ENCODE peak calls at places on chromosomes 13 and 19, in seven cellular contexts. W is BJ, F is fibroblast of the aortic adventitia, Q is heart right ventricle, U is left lung, O is epithelial cell of proximal tubule, Y is dorsolateral prefrontal cortex. J is an unnamed sample.

GRCh38 chr13:27252467-27252866 is 1.1 kb downstream of the RPL21 start:
- DNase-seq in Q (no peak), W (no peak), Y (no peak), U (no peak), O (no peak), F (no peak), J (no peak)

GRCh38 chr19:19433666-19434213 is 28.3 kb downstream of the GATAD2A start:
- DNase-seq in Q (no peak), O (no peak), F (no peak), U (no peak), W (no peak), Y (no peak), J (no peak)

GRCh38 chr19:48556163-48556562 is 4.2 kb downstream of the SULT2B1 start:
- DNase-seq in W (no peak), F (peak), Y (no peak), O (no peak), Q (no peak), U (no peak), J (peak)

GRCh38 chr19:40467007-40467565 is 285 bp downstream of the SPTBN4 start:
- DNase-seq in W (no peak), O (no peak), U (peak), Q (peak), F (no peak), Y (no peak), J (no peak)

GRCh38 chr13:112661291-112661690 is 28.5 kb upstream of the ATP11A start:
- DNase-seq in Q (no peak), F (no peak), O (no peak), W (no peak), U (no peak), Y (no peak), J (no peak)

GRCh38 chr13:46170687-46171086 is 11.3 kb downstream of the LCP1 start:
- DNase-seq in Q (no peak), W (no peak), F (no peak), U (no peak), O (no peak), Y (no peak), J (no peak)

GRCh38 chr13:102901615-102902305 is 55.9 kb downstream of the ERCC5 start:
- DNase-seq in Q (no peak), U (no peak), Y (no peak), W (no peak), O (no peak), F (no peak), J (peak)

GRCh38 chr19:16203256-16204004 is 5.7 kb downstream of the AP1M1 start:
- DNase-seq in U (no peak), O (no peak), Y (peak), W (no peak), F (no peak), Q (no peak), J (no peak)

GRCh38 chr19:1505991-1506881 is 6.6 kb downstream of the ADAMTSL5 start:
- DNase-seq in Q (no peak), W (no peak), Y (no peak), F (no peak), U (peak), O (no peak), J (no peak)

GRCh38 chr13:109204252-109204651 is 574.8 kb downstream of the MYO16 start:
- DNase-seq in U (no peak), F (no peak), Y (no peak), O (no peak), Q (no peak), W (no peak), J (no peak)

GRCh38 chr19:964761-965694 is 19.1 kb upstream of the WDR18 start:
- DNase-seq in U (peak), Q (no peak), W (no peak), Y (no peak), F (no peak), O (no peak), J (peak)

GRCh38 chr13:29624997-29625396 is 29.5 kb upstream of the SLC7A1 start:
- DNase-seq in F (no peak), Y (no peak), U (no peak), O (no peak), Q (no peak), W (no peak), J (no peak)

GRCh38 chr19:47225746-47226425 is 5.1 kb downstream of the BBC3 start:
- DNase-seq in U (peak), Q (peak), W (no peak), Y (peak), O (no peak), F (peak), J (peak)
- TF ChIP-seq CTCF in U (peak), Q (peak), W (peak), Y (peak), O (no peak), F (peak), J (no peak)

GRCh38 chr19:4371898-4372629 is 28.3 kb downstream of the SH3GL1 start:
- DNase-seq in O (no peak), Y (no peak), Q (no peak), W (no peak), U (no peak), F (no peak), J (no peak)
- H3K4me3 ChIP-seq in O (no peak), Y (no peak), Q (no peak), W (no peak), U (no peak), F (no peak), J (no peak)

GRCh38 chr13:100648354-100648753 is 26.2 kb downstream of the TMTC4 start:
- DNase-seq in W (no peak), U (no peak), Y (no peak), Q (no peak), O (no peak), F (no peak), J (no peak)

GRCh38 chr13:100646030-100646673 is 28.4 kb downstream of the TMTC4 start:
- DNase-seq in F (peak), U (no peak), Y (peak), W (no peak), Q (no peak), O (peak), J (peak)

GRCh38 chr13:100645382-100645781 is 29.2 kb downstream of the TMTC4 start:
- DNase-seq in O (no peak), U (no peak), W (no peak), Y (no peak), Q (no peak), F (no peak), J (no peak)

GRCh38 chr13:100644328-100644727 is 30.3 kb downstream of the TMTC4 start:
- DNase-seq in Q (no peak), W (no peak), F (no peak), U (no peak), O (no peak), Y (no peak), J (no peak)

GRCh38 chr13:100646871-100647270 is 27.7 kb downstream of the TMTC4 start:
- DNase-seq in F (no peak), O (no peak), Q (no peak), U (no peak), W (no peak), Y (no peak), J (no peak)
- TF ChIP-seq CTCF in F (no peak), O (no peak), Q (no peak), U (no peak), W (no peak), Y (no peak), J (no peak)

GRCh38 chr19:13078897-13079541 is 23.6 kb downstream of the LYL1 start:
- DNase-seq in Y (no peak), W (no peak), F (no peak), Q (peak), O (no peak), U (no peak), J (no peak)

GRCh38 chr19:13077233-13077632 is 25.4 kb downstream of the LYL1 start:
- DNase-seq in Q (no peak), F (no peak), W (no peak), Y (no peak), O (no peak), U (no peak), J (no peak)

GRCh38 chr19:13082192-13083007 is 20.3 kb downstream of the LYL1 start:
- DNase-seq in Q (no peak), O (no peak), Y (no peak), F (peak), U (no peak), W (no peak), J (no peak)

GRCh38 chr19:13076787-13077186 is 25.9 kb downstream of the LYL1 start:
- DNase-seq in O (no peak), F (no peak), Q (no peak), W (no peak), Y (no peak), U (no peak), J (no peak)

DNA sequence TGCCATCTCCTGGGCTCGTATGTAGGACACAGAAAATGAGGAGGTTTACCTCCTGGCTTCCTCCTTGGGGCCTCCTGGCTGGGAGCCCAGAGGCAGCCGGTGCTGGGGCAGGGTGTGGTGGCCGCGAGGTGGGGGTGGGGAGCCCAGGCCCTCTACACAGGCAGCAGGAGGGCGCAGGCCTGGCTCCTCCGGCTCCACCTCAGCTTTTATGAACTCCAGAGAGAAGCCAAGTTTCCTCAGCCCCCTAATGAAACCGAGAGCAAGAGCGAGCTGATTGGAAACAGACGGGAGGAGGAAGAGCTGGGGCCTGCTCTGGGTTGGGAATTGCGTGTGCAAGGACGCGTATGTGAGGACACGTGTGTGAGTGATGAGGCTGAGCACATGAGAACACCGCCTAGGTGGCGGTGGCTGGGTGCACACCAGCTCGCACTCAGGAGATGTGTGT is 23.1 kb downstream of the LYL1 start:
- DNase-seq in O (no peak), W (peak), Q (peak), Y (no peak), U (no peak), F (peak), J (no peak)
- H3K4me3 ChIP-seq in O (no peak), W (no peak), Q (no peak), Y (no peak), U (no peak), F (no peak), J (no peak)

GRCh38 chr19:42285988-42286348 is 16.0 kb upstream of the PRR19 start:
- DNase-seq in Q (no peak), F (no peak), Y (no peak), O (no peak), U (no peak), W (no peak), J (no peak)
- TF ChIP-seq CTCF in Q (no peak), F (no peak), Y (no peak), O (no peak), U (no peak), W (no peak), J (no peak)

DNA sequence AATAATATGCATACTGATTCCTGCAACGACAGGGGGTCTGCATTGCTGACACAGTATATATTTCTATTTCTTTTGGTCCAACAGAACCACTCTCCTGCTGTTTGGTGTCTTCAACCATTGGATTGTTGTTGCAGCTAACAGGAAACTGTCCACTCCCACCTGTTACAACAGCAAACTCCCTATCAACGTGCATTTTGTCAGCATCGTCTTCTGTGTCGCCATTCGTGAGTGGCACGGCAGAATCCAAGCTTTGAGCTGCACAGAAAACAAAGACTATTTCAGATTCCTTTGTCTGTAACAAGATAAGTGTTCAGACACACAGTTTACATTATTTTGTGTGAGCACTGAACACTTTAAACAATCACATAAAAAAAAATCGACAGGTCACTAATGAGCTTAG is 31.3 kb downstream of the ANKRD10 start:
- DNase-seq in Q (no peak), Y (no peak), U (no peak), O (no peak), F (no peak), W (no peak), J (no peak)
- H3K4me3 ChIP-seq in Q (no peak), Y (no peak), U (no peak), O (no peak), F (no peak), W (no peak), J (no peak)

GRCh38 chr19:35090160-35090794 is 25.3 kb upstream of the FXYD3 start:
- DNase-seq in U (peak), O (no peak), Y (no peak), W (no peak), F (peak), Q (no peak), J (peak)

GRCh38 chr19:35089554-35089953 is 26.1 kb upstream of the FXYD3 start:
- DNase-seq in Q (no peak), U (peak), Y (no peak), W (no peak), O (no peak), F (no peak), J (no peak)

GRCh38 chr19:35088514-35088913 is 27.1 kb upstream of the FXYD3 start:
- DNase-seq in Y (no peak), U (no peak), F (peak), O (no peak), Q (no peak), W (peak), J (peak)

GRCh38 chr19:35093430-35093829 is 22.2 kb upstream of the FXYD3 start:
- DNase-seq in F (no peak), Q (no peak), O (no peak), Y (no peak), U (no peak), W (no peak), J (no peak)

GRCh38 chr19:35090795-35091214 is 24.8 kb upstream of the FXYD3 start:
- DNase-seq in U (peak), Q (no peak), W (no peak), O (no peak), Y (no peak), F (no peak), J (no peak)
- TF ChIP-seq CTCF in U (no peak), Q (no peak), W (no peak), O (no peak), Y (peak), F (no peak), J (no peak)